ENCODE peak calls at places on chromosomes 1 and 21, in four cellular contexts. C is GM23338, X is MM.1S, G is GM23248. J is an unnamed sample.
A peak's percentile ranks its signal among the peaks of the same experiment; 100 is the strongest.

GRCh38 chr21:46492851-46493250 is 34.2 kb downstream of the DIP2A start:
- DNase-seq in C (no peak), G (no peak), X (no peak), J (no peak)

GRCh38 chr21:36990508-36991205 is 15.8 kb upstream of the RIPPLY3 start:
- DNase-seq in C (peak; percentile 45), G (no peak), X (no peak), J (no peak)

GRCh38 chr21:25307489-25307888 is 299.8 kb downstream of the MRPL39 start:
- DNase-seq in C (no peak), X (no peak), G (peak; percentile 72), J (no peak)

GRCh38 chr1:110085666-110086065 is 15.2 kb upstream of the ALX3 start:
- DNase-seq in G (no peak), X (no peak), C (peak; percentile 61), J (no peak)

GRCh38 chr1:171913385-171913784 is 72.1 kb downstream of the DNM3 start:
- DNase-seq in X (no peak), G (peak; percentile 50), C (no peak), J (no peak)

GRCh38 chr1:97632776-97633175 is 288.1 kb downstream of the DPYD start:
- DNase-seq in X (no peak), C (no peak), G (no peak), J (no peak)

GRCh38 chr1:27111771-27112573 is 43.0 kb downstream of the SLC9A1 start:
- DNase-seq in X (peak; percentile 64), C (no peak), G (peak; percentile 100), J (peak; percentile 80)

GRCh38 chr1:233647625-233648024 is 33.7 kb downstream of the KCNK1 start:
- DNase-seq in G (no peak), X (no peak), C (no peak), J (no peak)

GRCh38 chr21:28393279-28393678 is 599.4 kb downstream of the LTN1 start:
- DNase-seq in G (no peak), X (no peak), C (peak; percentile 9), J (peak; percentile 84)

GRCh38 chr1:101051688-101052638 is 26.4 kb upstream of the DPH5 start:
- DNase-seq in X (no peak), C (no peak), G (no peak), J (no peak)

GRCh38 chr1:226548281-226549093 is at the start of gene STUM:
- DNase-seq in X (peak; percentile 36), G (peak; percentile 72), C (peak; percentile 68), J (no peak)

GRCh38 chr1:85943526-85943925 is 213.0 kb downstream of the COL24A1 start:
- DNase-seq in X (no peak), C (no peak), G (no peak), J (no peak)

GRCh38 chr1:229034246-229034645 is 236.7 kb upstream of the RAB4A start:
- DNase-seq in G (no peak), X (no peak), C (no peak), J (no peak)

GRCh38 chr21:45011911-45012660 is 62.3 kb upstream of the ADARB1 start:
- DNase-seq in C (peak; percentile 87), X (no peak), G (peak; percentile 94), J (peak; percentile 88)

GRCh38 chr1:245888809-245889208 is 618.3 kb downstream of the SMYD3 start:
- DNase-seq in C (peak; percentile 86), X (no peak), G (peak; percentile 46), J (no peak)

GRCh38 chr1:64203420-64203819 is at the start of gene UBE2U:
- DNase-seq in G (no peak), C (peak; percentile 23), X (no peak), J (no peak)

GRCh38 chr1:25760122-25760719 is 39.8 kb upstream of the SELENON start:
- DNase-seq in G (no peak), C (no peak), X (no peak), J (no peak)

DNA sequence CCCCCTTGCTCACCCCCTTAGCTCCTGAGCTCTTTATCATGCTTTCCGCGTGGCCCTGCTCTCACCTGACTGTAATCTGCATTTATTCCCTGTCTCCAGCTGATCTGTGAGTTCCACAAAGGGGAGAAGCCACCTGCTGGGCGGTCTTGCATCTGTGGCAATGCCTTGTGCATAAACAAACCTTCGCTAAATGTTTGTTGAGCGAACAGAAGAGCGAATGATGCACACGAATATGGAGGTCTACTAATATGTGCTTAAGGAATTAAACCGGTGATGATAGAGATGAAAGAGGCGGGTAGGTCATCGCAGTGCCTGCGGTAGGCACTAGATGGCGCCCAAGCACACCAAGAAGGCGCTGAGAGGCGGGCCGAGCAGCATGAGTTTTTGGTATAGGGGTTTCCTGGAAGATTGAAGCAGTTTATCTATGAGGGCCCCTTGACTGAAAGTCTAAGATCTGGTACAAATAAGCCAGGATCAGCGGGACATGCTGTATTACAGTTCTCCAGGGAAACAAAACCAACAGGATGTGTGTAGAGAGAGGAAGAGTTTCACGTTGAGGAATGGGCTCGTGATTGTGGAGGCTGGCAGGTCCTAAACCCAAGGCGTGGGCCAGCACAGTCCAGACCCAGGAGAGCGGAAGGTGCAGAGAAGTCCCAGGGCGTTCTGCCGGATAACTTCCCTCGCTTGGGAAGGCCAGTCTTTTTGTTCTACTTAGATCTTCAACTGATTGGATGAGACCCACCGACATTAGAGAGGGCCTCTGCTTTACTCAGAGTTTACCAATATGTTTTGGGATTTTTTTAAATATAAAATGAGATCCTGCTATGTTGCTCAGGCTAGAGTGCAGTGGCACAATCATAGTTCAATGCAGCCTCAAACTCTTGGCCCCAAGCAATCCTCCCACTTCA is 34.7 kb downstream of the TOMM20 start:
- DNase-seq in X (peak; percentile 80), G (peak; percentile 82), C (peak; percentile 90), J (peak; percentile 79)
- H3K4me3 ChIP-seq in X (no peak overlapping the region), G (peak overlapping the region; percentile 60), C (peak overlapping the region; percentile 48), J (no peak overlapping the region)

DNA sequence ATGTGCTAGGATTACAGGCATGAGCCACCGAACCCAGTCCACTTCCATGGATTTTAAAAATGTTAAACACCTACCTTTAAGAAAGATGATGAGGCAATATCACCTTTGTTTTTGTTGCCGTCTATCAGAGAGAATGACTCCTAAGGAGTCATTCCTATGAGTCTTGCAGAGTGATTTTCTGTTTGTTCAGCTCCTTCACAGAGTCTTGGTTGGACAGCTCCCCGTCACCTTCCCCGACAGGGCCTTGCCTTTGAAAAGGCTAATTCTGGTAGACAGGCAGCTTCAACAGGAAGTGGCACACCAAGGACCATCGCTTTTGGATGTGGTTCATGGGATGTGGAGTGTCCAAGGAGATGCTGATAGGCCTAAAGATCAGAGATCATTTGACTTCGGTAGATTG is 17.5 kb downstream of the ZBTB18 start:
- DNase-seq in G (no peak), C (no peak), X (no peak), J (no peak)
- H2AFZ ChIP-seq in G (no peak overlapping the region), C (no peak overlapping the region), X (no peak overlapping the region), J (no peak overlapping the region)

GRCh38 chr1:32894019-32894600 is 7.1 kb downstream of the TMEM54 start:
- DNase-seq in G (no peak), C (peak; percentile 48), X (no peak), J (no peak)

GRCh38 chr1:32893198-32894018 is 7.1 kb downstream of the HPCA start:
- DNase-seq in C (peak; percentile 75), G (peak; percentile 50), X (no peak), J (no peak)

GRCh38 chr1:32891241-32891570 is 4.9 kb downstream of the HPCA start:
- DNase-seq in C (no peak), G (peak; percentile 35), X (no peak), J (no peak)

GRCh38 chr1:32891630-32892029 is 5.3 kb downstream of the HPCA start:
- DNase-seq in G (no peak), X (no peak), C (no peak), J (no peak)

GRCh38 chr1:32892368-32893197 is 6.3 kb downstream of the HPCA start:
- DNase-seq in X (no peak), C (peak; percentile 97), G (peak; percentile 57), J (no peak)
- H3K4me3 ChIP-seq in X (no peak overlapping the region), C (peak overlapping the region; percentile 95), G (peak overlapping the region; percentile 69), J (no peak overlapping the region)

GRCh38 chr1:153541641-153542569 is 1.2 kb upstream of the S100A5 start:
- DNase-seq in X (no peak), C (no peak), G (no peak), J (peak; percentile 54)

GRCh38 chr1:153538315-153538821 is 2.4 kb downstream of the S100A5 start:
- DNase-seq in G (peak; percentile 76), C (peak; percentile 85), X (peak; percentile 16), J (peak; percentile 76)

GRCh38 chr1:153539395-153540093 is 1.2 kb downstream of the S100A5 start:
- DNase-seq in G (no peak), C (no peak), X (no peak), J (no peak)

GRCh38 chr1:153542956-153543737 is 2.4 kb upstream of the S100A5 start:
- DNase-seq in X (no peak), C (no peak), G (no peak), J (no peak)

DNA sequence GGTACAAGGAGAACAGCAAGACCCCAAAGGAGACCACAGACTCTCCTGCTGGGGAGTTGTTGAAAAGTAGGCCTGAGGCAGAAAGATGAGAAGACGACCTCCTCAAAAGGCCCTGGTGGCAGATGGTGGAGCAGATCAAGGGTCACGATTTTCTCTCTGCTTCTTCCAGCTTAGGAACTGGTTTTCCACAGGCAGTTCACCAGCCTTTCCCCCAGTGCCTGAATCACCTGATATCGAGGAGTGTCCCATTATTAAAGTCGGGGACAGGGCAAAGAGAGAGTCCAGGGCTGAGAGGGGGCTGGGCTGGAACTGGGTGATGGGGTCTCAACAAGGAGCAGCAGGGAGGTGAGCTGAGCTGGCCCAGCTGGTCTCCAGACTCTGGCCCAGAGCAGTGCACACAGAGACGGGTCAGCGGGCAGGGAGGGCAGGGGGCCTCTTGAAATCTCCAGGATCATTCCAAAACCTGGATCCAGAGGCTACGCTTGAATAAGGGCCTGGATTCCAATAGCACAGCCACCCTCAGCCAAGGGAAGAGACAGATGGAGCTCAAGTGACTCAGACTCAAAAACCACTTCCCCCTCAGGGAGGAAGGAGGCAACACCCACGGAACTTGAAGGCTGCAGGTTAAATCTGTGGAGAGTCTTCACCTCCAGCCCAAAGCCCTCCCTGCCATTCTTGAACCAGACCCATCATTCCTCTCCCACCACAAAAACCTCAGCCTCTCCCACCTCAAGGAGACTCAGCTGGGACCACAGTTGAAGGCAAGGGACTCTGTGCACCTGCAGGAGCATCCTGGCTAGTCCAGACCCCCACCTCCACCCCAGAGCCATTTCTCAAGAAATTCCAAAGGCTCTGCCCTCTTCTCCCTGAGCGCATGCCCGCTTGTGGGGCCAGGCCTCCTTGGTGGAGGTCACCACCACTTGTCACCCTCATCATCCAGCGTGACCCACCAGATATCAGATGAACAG is at the start of gene S100A5:
- DNase-seq in X (no peak), G (peak; percentile 71), C (no peak), J (peak; percentile 65)
- H2AFZ ChIP-seq in X (no peak within 1 kb of the TSS), G (peak within 1 kb of the TSS; percentile 17), C (no peak within 1 kb of the TSS), J (no peak within 1 kb of the TSS)

GRCh38 chr21:33951276-33952178 is 35.9 kb upstream of the ATP5PO start:
- DNase-seq in X (no peak), C (no peak), G (peak; percentile 53), J (no peak)
- H3K4me3 ChIP-seq in X (no peak overlapping the region), C (no peak overlapping the region), G (no peak overlapping the region), J (no peak overlapping the region)

GRCh38 chr1:87334351-87335174 is 5.9 kb downstream of the LMO4 start:
- DNase-seq in G (peak; percentile 64), C (peak; percentile 78), X (peak; percentile 64), J (no peak)
- H2AFZ ChIP-seq in G (peak overlapping the region; percentile 66), C (no peak overlapping the region), X (no peak overlapping the region), J (no peak overlapping the region)

GRCh38 chr1:29177022-29177705 is 4.5 kb downstream of the SRSF4 start:
- DNase-seq in C (no peak), G (peak; percentile 35), X (no peak), J (no peak)
- H3K4me3 ChIP-seq in C (no peak overlapping the region), G (peak overlapping the region; percentile 4), X (no peak overlapping the region), J (no peak overlapping the region)